ENCODE peak calls at places on chromosomes 1 and 21, in ten cellular contexts. One of them, this sample, is unnamed.

GRCh38 chr1:175572932-175573871 is 170.2 kb downstream of the TNR start:
- DNase-seq in H9: no peak
- DNase-seq in IMR-90: no peak
- DNase-seq in iPS DF 6.9: no peak
- DNase-seq in GM23248: no peak
- DNase-seq in A549: no peak
- DNase-seq in substantia nigra: no peak
- DNase-seq in fibroblast of lung: no peak
- DNase-seq in mammary epithelial cell: no peak
- DNase-seq in Karpas-422: no peak
- DNase-seq in this sample: no peak

GRCh38 chr1:6011161-6011945 is 19.1 kb upstream of the NPHP4 start:
- DNase-seq in H9: no peak
- DNase-seq in IMR-90: no peak
- DNase-seq in iPS DF 6.9: no peak
- DNase-seq in GM23248: no peak
- DNase-seq in A549: no peak
- DNase-seq in substantia nigra: no peak
- DNase-seq in fibroblast of lung: no peak
- DNase-seq in mammary epithelial cell: no peak
- DNase-seq in Karpas-422: no peak
- DNase-seq in this sample: no peak

GRCh38 chr21:42599962-42600361 is 53.5 kb upstream of the PDE9A start:
- DNase-seq in H9: no peak
- DNase-seq in IMR-90: no peak
- DNase-seq in iPS DF 6.9: no peak
- DNase-seq in GM23248: no peak
- DNase-seq in A549: no peak
- DNase-seq in substantia nigra: no peak
- DNase-seq in fibroblast of lung: no peak
- DNase-seq in mammary epithelial cell: no peak
- DNase-seq in Karpas-422: no peak
- DNase-seq in this sample: no peak

GRCh38 chr1:47031059-47031458 is 7.6 kb downstream of the CYP4X1 start:
- DNase-seq in H9: no peak
- DNase-seq in IMR-90: no peak
- DNase-seq in iPS DF 6.9: no peak
- DNase-seq in GM23248: peak
- DNase-seq in A549: no peak
- DNase-seq in substantia nigra: no peak
- DNase-seq in fibroblast of lung: peak
- DNase-seq in mammary epithelial cell: peak
- DNase-seq in Karpas-422: no peak
- DNase-seq in this sample: no peak

GRCh38 chr1:187070076-187070475 is 241.3 kb downstream of the PLA2G4A start:
- DNase-seq in H9: no peak
- DNase-seq in IMR-90: peak
- DNase-seq in iPS DF 6.9: no peak
- DNase-seq in GM23248: peak
- DNase-seq in A549: no peak
- DNase-seq in substantia nigra: no peak
- DNase-seq in fibroblast of lung: no peak
- DNase-seq in mammary epithelial cell: peak
- DNase-seq in Karpas-422: no peak
- DNase-seq in this sample: no peak

GRCh38 chr1:153577138-153577537 is 11.5 kb upstream of the S100A2 start:
- DNase-seq in H9: no peak
- DNase-seq in IMR-90: no peak
- DNase-seq in iPS DF 6.9: no peak
- DNase-seq in GM23248: no peak
- DNase-seq in A549: no peak
- DNase-seq in substantia nigra: no peak
- DNase-seq in fibroblast of lung: no peak
- DNase-seq in mammary epithelial cell: no peak
- DNase-seq in Karpas-422: no peak
- DNase-seq in this sample: no peak

GRCh38 chr1:19398309-19398760 is 86.2 kb downstream of the SLC66A1 start:
- DNase-seq in H9: no peak
- DNase-seq in IMR-90: peak
- DNase-seq in iPS DF 6.9: no peak
- DNase-seq in GM23248: peak
- DNase-seq in A549: no peak
- DNase-seq in substantia nigra: no peak
- DNase-seq in fibroblast of lung: peak
- DNase-seq in mammary epithelial cell: peak
- DNase-seq in Karpas-422: no peak
- DNase-seq in this sample: peak

GRCh38 chr1:99685516-99686180 is 39.7 kb downstream of the PALMD start:
- DNase-seq in H9: peak
- DNase-seq in IMR-90: peak
- DNase-seq in iPS DF 6.9: peak
- DNase-seq in GM23248: peak
- DNase-seq in A549: peak
- DNase-seq in substantia nigra: no peak
- DNase-seq in fibroblast of lung: peak
- DNase-seq in mammary epithelial cell: peak
- DNase-seq in Karpas-422: peak
- DNase-seq in this sample: peak

GRCh38 chr1:153032677-153033308 is 1.8 kb downstream of the SPRR1B start:
- DNase-seq in H9: peak
- DNase-seq in IMR-90: peak
- DNase-seq in iPS DF 6.9: peak
- DNase-seq in GM23248: peak
- DNase-seq in A549: peak
- DNase-seq in substantia nigra: no peak
- DNase-seq in fibroblast of lung: peak
- DNase-seq in mammary epithelial cell: peak
- DNase-seq in Karpas-422: peak
- DNase-seq in this sample: no peak

GRCh38 chr1:48776400-48777218 is at the start of gene BEND5:
- DNase-seq in H9: peak
- DNase-seq in IMR-90: peak
- DNase-seq in iPS DF 6.9: peak
- DNase-seq in GM23248: peak
- DNase-seq in A549: no peak
- DNase-seq in substantia nigra: peak
- DNase-seq in fibroblast of lung: peak
- DNase-seq in mammary epithelial cell: no peak
- DNase-seq in Karpas-422: no peak
- DNase-seq in this sample: no peak

GRCh38 chr1:112344754-112345423 is 51.1 kb upstream of the CTTNBP2NL start:
- DNase-seq in H9: no peak
- DNase-seq in IMR-90: no peak
- DNase-seq in iPS DF 6.9: no peak
- DNase-seq in GM23248: no peak
- DNase-seq in A549: no peak
- DNase-seq in substantia nigra: no peak
- DNase-seq in fibroblast of lung: no peak
- DNase-seq in mammary epithelial cell: no peak
- DNase-seq in Karpas-422: no peak
- DNase-seq in this sample: no peak

GRCh38 chr1:59804301-59804700 is 10.4 kb upstream of the HOOK1 start:
- DNase-seq in H9: no peak
- DNase-seq in IMR-90: no peak
- DNase-seq in iPS DF 6.9: no peak
- DNase-seq in GM23248: no peak
- DNase-seq in A549: no peak
- DNase-seq in substantia nigra: no peak
- DNase-seq in fibroblast of lung: no peak
- DNase-seq in mammary epithelial cell: no peak
- DNase-seq in Karpas-422: no peak
- DNase-seq in this sample: no peak

DNA sequence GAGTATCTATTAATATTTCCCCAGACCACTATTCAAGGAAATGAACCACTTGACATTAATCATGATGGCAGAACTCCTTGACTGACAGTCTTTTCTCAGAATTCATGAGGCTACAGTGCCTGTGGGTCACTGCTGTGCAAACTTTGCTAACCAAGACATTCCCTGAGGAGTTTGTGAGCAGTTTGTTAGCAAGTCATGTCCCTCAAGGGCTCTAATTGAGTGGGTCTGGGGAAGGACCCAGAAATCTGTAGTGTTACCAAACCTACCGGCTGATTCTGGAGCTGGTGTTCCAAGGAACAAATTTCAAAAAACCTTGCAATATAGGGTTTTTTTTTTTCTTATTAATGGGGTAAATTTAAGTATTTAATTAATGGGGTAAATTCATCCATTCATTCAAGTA is 103.2 kb upstream of the VANGL1 start:
- DNase-seq in H9: no peak
- DNase-seq in IMR-90: no peak
- DNase-seq in iPS DF 6.9: no peak
- DNase-seq in GM23248: no peak
- DNase-seq in A549: no peak
- DNase-seq in substantia nigra: no peak
- DNase-seq in fibroblast of lung: no peak
- DNase-seq in mammary epithelial cell: no peak
- DNase-seq in Karpas-422: no peak
- DNase-seq in this sample: no peak
- H3K27ac ChIP-seq in H9: no peak
- H3K27ac ChIP-seq in IMR-90: no peak
- H3K27ac ChIP-seq in iPS DF 6.9: no peak
- H3K27ac ChIP-seq in GM23248: no peak
- H3K27ac ChIP-seq in A549: no peak
- H3K27ac ChIP-seq in substantia nigra: no peak
- H3K27ac ChIP-seq in fibroblast of lung: no peak
- H3K27ac ChIP-seq in mammary epithelial cell: peak
- H3K27ac ChIP-seq in Karpas-422: no peak
- H3K27ac ChIP-seq in this sample: no peak

GRCh38 chr1:21192284-21192683 is 15.6 kb upstream of the EIF4G3 start:
- DNase-seq in H9: no peak
- DNase-seq in IMR-90: no peak
- DNase-seq in iPS DF 6.9: no peak
- DNase-seq in GM23248: no peak
- DNase-seq in A549: no peak
- DNase-seq in substantia nigra: no peak
- DNase-seq in fibroblast of lung: no peak
- DNase-seq in mammary epithelial cell: no peak
- DNase-seq in Karpas-422: no peak
- DNase-seq in this sample: no peak
- H3K27ac ChIP-seq in H9: no peak
- H3K27ac ChIP-seq in IMR-90: no peak
- H3K27ac ChIP-seq in iPS DF 6.9: no peak
- H3K27ac ChIP-seq in GM23248: no peak
- H3K27ac ChIP-seq in A549: no peak
- H3K27ac ChIP-seq in substantia nigra: no peak
- H3K27ac ChIP-seq in fibroblast of lung: no peak
- H3K27ac ChIP-seq in mammary epithelial cell: no peak
- H3K27ac ChIP-seq in Karpas-422: no peak
- H3K27ac ChIP-seq in this sample: no peak

GRCh38 chr1:233627823-233628222 is 13.9 kb downstream of the KCNK1 start:
- DNase-seq in H9: no peak
- DNase-seq in IMR-90: no peak
- DNase-seq in iPS DF 6.9: no peak
- DNase-seq in GM23248: no peak
- DNase-seq in A549: no peak
- DNase-seq in substantia nigra: no peak
- DNase-seq in fibroblast of lung: no peak
- DNase-seq in mammary epithelial cell: peak
- DNase-seq in Karpas-422: no peak
- DNase-seq in this sample: no peak

GRCh38 chr1:233629305-233629935 is 15.5 kb downstream of the KCNK1 start:
- DNase-seq in H9: no peak
- DNase-seq in IMR-90: no peak
- DNase-seq in iPS DF 6.9: no peak
- DNase-seq in GM23248: no peak
- DNase-seq in A549: no peak
- DNase-seq in substantia nigra: no peak
- DNase-seq in fibroblast of lung: no peak
- DNase-seq in mammary epithelial cell: no peak
- DNase-seq in Karpas-422: no peak
- DNase-seq in this sample: no peak

GRCh38 chr1:233625087-233625486 is 11.2 kb downstream of the KCNK1 start:
- DNase-seq in H9: no peak
- DNase-seq in IMR-90: no peak
- DNase-seq in iPS DF 6.9: no peak
- DNase-seq in GM23248: no peak
- DNase-seq in A549: no peak
- DNase-seq in substantia nigra: no peak
- DNase-seq in fibroblast of lung: no peak
- DNase-seq in mammary epithelial cell: no peak
- DNase-seq in Karpas-422: no peak
- DNase-seq in this sample: no peak

GRCh38 chr1:233625510-233625981 is 11.6 kb downstream of the KCNK1 start:
- DNase-seq in H9: no peak
- DNase-seq in IMR-90: no peak
- DNase-seq in iPS DF 6.9: no peak
- DNase-seq in GM23248: no peak
- DNase-seq in A549: no peak
- DNase-seq in substantia nigra: no peak
- DNase-seq in fibroblast of lung: no peak
- DNase-seq in mammary epithelial cell: no peak
- DNase-seq in Karpas-422: no peak
- DNase-seq in this sample: no peak

DNA sequence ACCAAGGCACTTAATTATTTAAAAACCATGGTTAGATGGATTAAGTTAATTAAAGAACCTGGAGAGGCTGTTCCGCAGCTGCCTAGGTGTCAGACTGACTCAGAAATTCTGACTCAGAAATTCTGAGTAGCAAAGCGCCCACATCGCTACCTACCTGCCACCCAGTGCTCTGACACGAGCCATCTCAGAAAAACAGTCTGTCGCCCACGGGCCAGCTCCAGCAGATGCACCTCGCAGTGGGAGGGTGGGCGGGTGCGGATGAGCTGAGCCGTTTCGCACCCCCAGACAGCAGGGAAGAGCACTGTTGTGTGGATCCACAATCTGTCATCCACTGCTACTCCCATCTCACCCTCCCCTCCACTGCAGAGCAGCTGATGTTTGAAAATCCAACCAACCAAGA is 13.5 kb downstream of the KCNK1 start:
- DNase-seq in H9: no peak
- DNase-seq in IMR-90: no peak
- DNase-seq in iPS DF 6.9: no peak
- DNase-seq in GM23248: no peak
- DNase-seq in A549: no peak
- DNase-seq in substantia nigra: no peak
- DNase-seq in fibroblast of lung: no peak
- DNase-seq in mammary epithelial cell: peak
- DNase-seq in Karpas-422: no peak
- DNase-seq in this sample: no peak
- H3K27ac ChIP-seq in H9: no peak
- H3K27ac ChIP-seq in IMR-90: no peak
- H3K27ac ChIP-seq in iPS DF 6.9: no peak
- H3K27ac ChIP-seq in GM23248: no peak
- H3K27ac ChIP-seq in A549: no peak
- H3K27ac ChIP-seq in substantia nigra: no peak
- H3K27ac ChIP-seq in fibroblast of lung: no peak
- H3K27ac ChIP-seq in mammary epithelial cell: no peak
- H3K27ac ChIP-seq in Karpas-422: no peak
- H3K27ac ChIP-seq in this sample: no peak

DNA sequence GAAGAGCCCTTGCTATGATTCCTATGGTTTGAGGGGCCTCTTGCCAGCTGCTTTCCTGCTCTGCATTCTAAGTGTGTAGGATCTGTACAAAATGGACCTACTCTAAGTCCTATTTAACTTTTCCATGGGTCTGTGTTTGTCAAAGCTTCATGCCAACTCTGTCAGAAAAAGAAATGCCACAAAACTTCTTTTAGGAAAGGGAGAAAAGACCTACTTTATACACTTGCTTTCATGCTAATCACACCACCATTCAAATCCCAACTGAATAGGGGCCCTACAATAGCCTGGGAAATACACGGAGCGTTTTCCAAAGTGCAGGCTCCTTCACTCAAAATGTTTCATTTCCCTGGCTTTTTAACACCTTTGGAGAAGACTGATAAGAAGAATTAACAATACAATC is 16.3 kb downstream of the PLPP3 start:
- DNase-seq in H9: no peak
- DNase-seq in IMR-90: no peak
- DNase-seq in iPS DF 6.9: no peak
- DNase-seq in GM23248: no peak
- DNase-seq in A549: no peak
- DNase-seq in substantia nigra: no peak
- DNase-seq in fibroblast of lung: no peak
- DNase-seq in mammary epithelial cell: no peak
- DNase-seq in Karpas-422: no peak
- DNase-seq in this sample: no peak
- H3K27ac ChIP-seq in H9: no peak
- H3K27ac ChIP-seq in IMR-90: no peak
- H3K27ac ChIP-seq in iPS DF 6.9: no peak
- H3K27ac ChIP-seq in GM23248: no peak
- H3K27ac ChIP-seq in A549: peak
- H3K27ac ChIP-seq in substantia nigra: no peak
- H3K27ac ChIP-seq in fibroblast of lung: no peak
- H3K27ac ChIP-seq in mammary epithelial cell: no peak
- H3K27ac ChIP-seq in Karpas-422: no peak
- H3K27ac ChIP-seq in this sample: no peak